ENCODE peak calls at places on chromosomes 16 and 17, in four cellular contexts. W, J, H and C are unnamed samples.
A peak's percentile ranks its signal among the peaks of the same experiment; 100 is the strongest.

GRCh38 chr16:11493531-11493929 is 93.2 kb downstream of the LITAF start:
- DNase-seq in W (no peak), H (no peak), J (no peak), C (no peak)

GRCh38 chr16:67881557-67882220 is 3.0 kb upstream of the NRN1L start:
- DNase-seq in W (no peak), H (no peak), J (no peak), C (no peak)

GRCh38 chr16:82033006-82033405 is 2.0 kb upstream of the HSD17B2 start:
- DNase-seq in H (no peak), J (no peak), W (no peak), C (no peak)

GRCh38 chr17:77019955-77020379 is 120.8 kb upstream of the SEC14L1 start:
- DNase-seq in W (no peak), H (no peak), J (no peak), C (no peak)

GRCh38 chr16:10048850-10049249 is 133.4 kb downstream of the GRIN2A start:
- DNase-seq in W (no peak), J (no peak), H (no peak), C (no peak)

GRCh38 chr16:87062569-87063442 is 254.4 kb downstream of the C16orf95 start:
- DNase-seq in H (peak; percentile 56), W (peak; percentile 91), J (peak; percentile 88), C (peak; percentile 58)

GRCh38 chr16:56478228-56479049 is 27.1 kb downstream of the OGFOD1 start:
- DNase-seq in W (no peak), H (no peak), J (no peak), C (no peak)

GRCh38 chr16:56246051-56246817 is 54.9 kb downstream of the GNAO1 start:
- DNase-seq in H (no peak), W (no peak), J (peak; percentile 79), C (no peak)

GRCh38 chr17:12665263-12666210 is at the start of gene MYOCD:
- DNase-seq in J (peak; percentile 33), H (peak; percentile 8), W (peak; percentile 48), C (no peak)

GRCh38 chr17:48995871-48996695 is 1.1 kb upstream of the IGF2BP1 start:
- DNase-seq in J (no peak), W (peak; percentile 95), H (no peak), C (no peak)

GRCh38 chr17:5254414-5254813 is 19.8 kb upstream of the SCIMP start:
- DNase-seq in H (no peak), W (no peak), J (no peak), C (no peak)

GRCh38 chr16:25140459-25140858 is 28.9 kb downstream of the LCMT1 start:
- DNase-seq in J (no peak), H (no peak), W (no peak), C (no peak)

GRCh38 chr16:8850279-8850885 is 18.4 kb downstream of the CARHSP1 start:
- DNase-seq in H (no peak), W (no peak), J (peak; percentile 77), C (no peak)

GRCh38 chr17:49995055-49995738 is at the start of gene DLX3:
- DNase-seq in J (peak; percentile 86), H (peak; percentile 42), W (peak; percentile 68), C (peak; percentile 34)

DNA sequence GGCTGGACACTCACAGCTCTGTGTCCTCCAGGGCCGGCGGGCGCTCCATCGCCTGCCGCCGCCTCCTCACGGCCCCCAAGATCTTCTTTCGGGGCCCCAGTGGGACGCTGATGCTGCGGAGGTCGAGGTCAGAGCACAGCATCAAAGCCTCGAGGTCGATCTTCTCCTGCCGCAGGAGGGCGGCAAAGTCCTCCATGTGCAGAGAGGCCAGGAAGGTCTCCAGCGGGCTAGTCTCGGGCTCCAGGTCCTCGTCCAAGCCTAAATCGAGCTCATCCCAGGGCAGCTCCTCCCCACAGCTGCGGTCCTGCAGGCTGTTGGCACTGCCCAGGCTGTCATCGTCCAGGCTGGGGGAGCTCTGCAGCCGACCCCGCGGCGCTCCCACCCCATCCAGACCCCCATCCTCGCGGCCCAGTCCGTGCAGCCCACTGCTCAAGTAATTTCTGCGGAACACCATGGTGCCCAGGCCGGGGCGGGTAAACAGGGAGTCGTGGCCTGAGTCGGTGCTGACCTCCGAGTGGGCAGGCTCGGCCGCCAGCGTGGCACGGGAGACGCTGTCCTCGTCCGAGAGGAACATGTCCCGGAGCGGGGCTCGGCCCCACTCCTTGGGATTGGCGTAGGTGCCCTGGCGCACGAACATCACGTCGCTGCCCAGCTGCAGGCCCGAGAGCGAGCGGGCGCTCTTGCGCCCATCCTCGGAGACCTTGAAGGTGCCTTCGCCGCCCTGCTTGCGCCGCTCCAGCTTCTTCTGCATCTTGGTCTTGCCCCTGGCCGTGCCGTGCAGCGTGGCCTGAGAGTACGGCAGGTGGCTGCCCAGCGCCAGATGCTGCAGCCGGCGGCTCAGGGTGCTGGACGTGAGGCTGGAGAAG is 3.4 kb downstream of the USH1G start:
- DNase-seq in J (no peak), H (no peak), W (peak; percentile 94), C (no peak)
- TF ChIP-seq CTCF in J (no peak), H (no peak), W (peak; percentile 64), C (no peak)

GRCh38 chr17:2042355-2042929 is 620 bp downstream of the OVCA2 start:
- DNase-seq in J (no peak), H (no peak), W (peak; percentile 55), C (no peak)
- TF ChIP-seq CTCF in J (no peak), H (no peak), W (no peak), C (no peak)

GRCh38 chr16:72819345-72819744 is 228.6 kb downstream of the ZFHX3 start:
- DNase-seq in J (peak; percentile 8), H (no peak), W (no peak), C (no peak)

GRCh38 chr16:72814226-72814625 is 233.7 kb downstream of the ZFHX3 start:
- DNase-seq in J (no peak), W (no peak), H (no peak), C (no peak)

GRCh38 chr16:72821551-72821950 is 226.4 kb downstream of the ZFHX3 start:
- DNase-seq in W (no peak), H (no peak), J (no peak), C (no peak)

GRCh38 chr16:72815348-72816318 is 232.3 kb downstream of the ZFHX3 start:
- DNase-seq in W (no peak), J (no peak), H (no peak), C (no peak)

GRCh38 chr16:72818286-72818845 is 229.6 kb downstream of the ZFHX3 start:
- DNase-seq in J (no peak), W (no peak), H (no peak), C (no peak)
- TF ChIP-seq CTCF in J (no peak), W (no peak), H (no peak), C (no peak)

GRCh38 chr17:41959030-41959335 is 7.6 kb upstream of the CNP start:
- DNase-seq in H (no peak), J (no peak), W (no peak), C (no peak)

GRCh38 chr17:41956522-41956921 is 10.1 kb upstream of the CNP start:
- DNase-seq in W (no peak), H (no peak), J (no peak), C (no peak)

GRCh38 chr17:41959336-41960095 is 7.1 kb upstream of the CNP start:
- DNase-seq in J (no peak), H (no peak), W (peak; percentile 76), C (no peak)

GRCh38 chr17:41957869-41958231 is 8.7 kb upstream of the CNP start:
- DNase-seq in W (no peak), J (no peak), H (no peak), C (no peak)

DNA sequence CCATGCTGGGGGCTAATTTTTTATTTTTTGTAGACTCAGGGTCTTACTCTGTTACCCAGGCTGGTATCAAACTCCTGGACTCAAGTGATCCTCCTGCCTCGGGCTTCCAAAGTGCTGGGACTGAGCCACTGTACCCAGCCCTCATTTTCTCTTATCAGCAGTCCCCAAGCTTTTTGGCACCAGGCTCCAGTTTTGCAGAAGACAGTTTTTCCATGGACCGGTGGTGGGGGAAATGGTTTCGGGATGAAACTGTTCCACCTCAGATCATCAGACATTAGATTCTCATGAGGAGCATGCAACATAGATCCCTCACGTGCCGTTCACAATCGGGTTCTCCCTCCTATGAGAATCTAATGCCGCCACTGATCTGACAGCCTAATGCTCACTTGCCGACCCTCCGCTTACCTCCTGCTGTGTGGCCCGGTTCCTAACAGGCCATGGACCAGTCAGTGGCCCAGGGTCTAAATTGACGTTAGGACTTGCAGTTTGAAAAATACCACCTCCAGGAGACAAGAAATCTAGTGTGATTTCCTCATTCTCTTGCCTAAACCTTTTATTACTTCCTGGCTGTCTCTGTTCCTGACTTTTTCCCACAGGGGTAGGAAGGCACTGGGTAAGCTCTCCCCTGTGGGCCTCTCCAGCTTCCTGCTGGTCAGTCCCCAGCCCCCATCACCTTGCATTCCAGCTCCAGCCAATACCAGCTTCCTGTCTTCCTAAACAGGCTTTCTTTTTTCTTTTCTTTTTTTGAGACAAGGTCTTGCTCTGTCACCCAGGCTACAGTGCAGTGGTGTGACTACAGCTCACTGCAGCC is 9.3 kb upstream of the CNP start:
- DNase-seq in J (no peak), W (no peak), H (no peak), C (no peak)
- TF ChIP-seq CTCF in J (no peak), W (no peak), H (no peak), C (no peak)

DNA sequence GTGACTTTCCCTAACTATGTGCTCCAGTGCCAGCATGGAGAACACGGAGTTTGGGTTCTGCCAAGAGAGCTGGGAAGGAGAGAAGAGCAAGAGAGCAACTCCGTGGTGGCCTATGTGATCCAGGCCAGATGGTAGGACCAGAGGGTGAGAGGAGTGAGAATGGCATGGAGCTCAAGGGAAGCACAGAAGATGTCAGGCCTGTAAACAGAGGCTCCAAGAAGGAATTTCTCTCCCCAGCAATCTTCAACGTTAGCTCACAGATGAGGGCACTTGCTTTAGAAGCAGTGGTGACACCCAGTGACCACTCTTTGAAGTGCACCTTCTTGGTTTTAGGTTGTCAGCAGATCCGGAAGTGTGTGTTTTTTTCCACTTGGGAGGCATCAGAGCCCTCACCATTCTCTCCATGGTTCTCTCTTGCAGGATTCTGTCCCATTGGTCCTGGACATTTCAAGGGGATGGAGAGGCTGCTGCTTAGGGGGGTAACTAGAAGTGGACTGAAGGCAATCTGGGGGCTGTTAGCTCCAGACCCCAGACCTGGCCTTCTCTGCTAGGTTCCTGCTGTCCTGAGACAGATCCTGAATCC is 18.1 kb upstream of the TMEM98 start:
- DNase-seq in J (peak; percentile 70), W (peak; percentile 83), H (peak; percentile 54), C (peak; percentile 48)
- TF ChIP-seq CTCF in J (peak; percentile 34), W (peak; percentile 67), H (peak; percentile 84), C (no peak)

GRCh38 chr17:81034779-81035388 is at the start of gene BAIAP2:
- DNase-seq in H (peak; percentile 70), W (peak; percentile 100), J (peak; percentile 99), C (peak; percentile 95)
- TF ChIP-seq CTCF in H (no peak), W (peak; percentile 36), J (no peak), C (no peak)

GRCh38 chr16:5215911-5216310 is 118.3 kb upstream of the EEF2KMT start:
- DNase-seq in H (no peak), W (no peak), J (no peak), C (no peak)
- TF ChIP-seq CTCF in H (no peak), W (no peak), J (no peak), C (no peak)